ENCODE peak calls at places on chromosomes 13 and 19, in seven cellular contexts. X, R, K, A, G, O and B are unnamed samples. For H3K9me3, the result is how much of the 10 kb centered on the place peaks cover.

GRCh38 chr13:41916173-41916954 is 44.5 kb downstream of the VWA8 start:
- DNase-seq in X (no peak), G (peak), R (no peak), O (no peak), A (no peak), K (no peak), B (no peak)

GRCh38 chr19:3029070-3029923 is at the start of gene TLE2:
- DNase-seq in A (no peak), R (no peak), G (peak), X (no peak), O (no peak), K (no peak), B (no peak)

GRCh38 chr19:1251233-1251502 is 2.8 kb downstream of the MIDN start:
- DNase-seq in G (peak), O (no peak), X (no peak), K (no peak), A (peak), R (no peak), B (no peak)

GRCh38 chr13:26465514-26465913 is 92.0 kb upstream of the WASF3 start:
- DNase-seq in O (no peak), A (no peak), R (no peak), G (no peak), K (no peak), X (no peak), B (no peak)

GRCh38 chr13:79442706-79443105 is 36.7 kb upstream of the RBM26 start:
- DNase-seq in R (no peak), K (no peak), G (no peak), O (no peak), A (no peak), X (no peak), B (no peak)

GRCh38 chr19:35209646-35210045 is 18.9 kb downstream of the FAM187B start:
- DNase-seq in O (no peak), R (no peak), A (no peak), G (no peak), X (no peak), K (no peak), B (no peak)

GRCh38 chr19:29785955-29786589 is 25.7 kb upstream of the CCNE1 start:
- DNase-seq in G (no peak), R (no peak), K (no peak), X (no peak), O (no peak), A (peak), B (no peak)

GRCh38 chr13:44280461-44280860 is 93.2 kb upstream of the SERP2 start:
- DNase-seq in A (no peak), O (no peak), K (no peak), G (no peak), X (no peak), R (no peak), B (no peak)

GRCh38 chr13:42001580-42001979 is 40.7 kb upstream of the VWA8 start:
- DNase-seq in G (peak), O (no peak), R (no peak), K (no peak), A (peak), X (no peak), B (no peak)

GRCh38 chr19:12092065-12092867 is 27.7 kb downstream of the ZNF844 start:
- DNase-seq in A (no peak), R (peak), G (peak), X (peak), O (peak), K (no peak), B (peak)

GRCh38 chr19:45195764-45196163 is 17.2 kb downstream of the BLOC1S3 start:
- DNase-seq in K (no peak), R (no peak), A (no peak), O (no peak), X (no peak), G (no peak), B (no peak)

GRCh38 chr19:50315773-50316448 is 13.3 kb downstream of the KCNC3 start:
- DNase-seq in X (no peak), R (no peak), K (no peak), A (peak), G (peak), O (no peak), B (no peak)

GRCh38 chr13:28100149-28101121 is at the start of gene FLT3:
- DNase-seq in X (no peak), R (no peak), G (peak), K (no peak), A (peak), O (peak), B (no peak)

GRCh38 chr19:1746401-1747284 is 6.7 kb upstream of the ONECUT3 start:
- DNase-seq in A (peak), K (no peak), X (no peak), O (no peak), R (no peak), G (no peak), B (no peak)

GRCh38 chr13:38358703-38359102 is 9.1 kb downstream of the UFM1 start:
- DNase-seq in R (no peak), O (no peak), X (no peak), A (no peak), K (no peak), G (no peak), B (no peak)

GRCh38 chr13:30884543-30884942 is 21.5 kb upstream of the MEDAG start:
- DNase-seq in R (no peak), G (no peak), O (no peak), A (no peak), K (no peak), X (no peak), B (no peak)

GRCh38 chr13:52786747-52787146 is 47.1 kb upstream of the CNMD start:
- DNase-seq in K (no peak), A (no peak), G (no peak), R (no peak), O (no peak), X (no peak), B (no peak)

GRCh38 chr19:48999481-49000325 is 6.0 kb downstream of the RUVBL2 start:
- DNase-seq in K (peak), A (peak), O (peak), G (peak), R (no peak), X (no peak), B (peak)

GRCh38 chr19:33639034-33639681 is 17.4 kb downstream of the CHST8 start:
- DNase-seq in X (no peak), G (no peak), O (no peak), K (no peak), A (no peak), R (no peak), B (no peak)

GRCh38 chr19:12052057-12052570 is 647 bp downstream of the ZNF878 start:
- DNase-seq in K (no peak), R (no peak), G (no peak), O (no peak), A (no peak), X (no peak), B (no peak)

GRCh38 chr13:33125821-33126570 is 109.8 kb downstream of the KL start:
- DNase-seq in O (no peak), R (peak), X (peak), G (peak), A (peak), K (no peak), B (no peak)

GRCh38 chr13:38395505-38395803 is 45.8 kb downstream of the UFM1 start:
- DNase-seq in G (no peak), R (no peak), X (no peak), K (no peak), A (no peak), O (no peak), B (no peak)

GRCh38 chr19:39398297-39398864 is 7.2 kb downstream of the MED29 start:
- DNase-seq in G (no peak), A (peak), O (peak), R (no peak), X (no peak), K (no peak), B (no peak)

GRCh38 chr13:29905845-29906244 is 55.4 kb upstream of the UBL3 start:
- DNase-seq in A (peak), X (peak), O (no peak), R (no peak), G (no peak), K (no peak), B (no peak)

GRCh38 chr19:4369109-4369887 is 25.9 kb downstream of the MPND start:
- DNase-seq in K (peak), O (peak), X (peak), G (no peak), A (no peak), R (no peak), B (peak)

GRCh38 chr19:6362024-6362344 is 653 bp downstream of the CLPP start:
- DNase-seq in X (no peak), G (no peak), A (no peak), R (no peak), K (no peak), O (no peak), B (no peak)

GRCh38 chr19:35142531-35143230 is 374 bp upstream of the FXYD7 start:
- DNase-seq in O (peak), R (no peak), K (peak), A (peak), G (peak), X (no peak), B (peak)

GRCh38 chr13:113058988-113059850 is 46.4 kb upstream of the F7 start:
- DNase-seq in G (no peak), O (no peak), K (no peak), X (no peak), A (peak), R (no peak), B (no peak)

GRCh38 chr19:51994048-51994644 is 7.5 kb upstream of the ZNF350 start:
- DNase-seq in X (no peak), A (no peak), O (no peak), G (no peak), R (no peak), K (no peak), B (no peak)
- H3K9me3 ChIP-seq in X (half or more), A (half or more), O (half or more), G (under half), R (half or more), K (half or more), B (half or more)

GRCh38 chr13:95689582-95689926 is 12.6 kb downstream of the DNAJC3 start:
- DNase-seq in G (no peak), A (no peak), K (no peak), O (no peak), X (no peak), R (no peak), B (no peak)

GRCh38 chr13:95679722-95680121 is 2.8 kb downstream of the DNAJC3 start:
- DNase-seq in X (no peak), R (no peak), G (no peak), A (no peak), O (no peak), K (no peak), B (no peak)

GRCh38 chr13:95678967-95679366 is 2.0 kb downstream of the DNAJC3 start:
- DNase-seq in R (no peak), O (no peak), K (no peak), A (no peak), X (no peak), G (no peak), B (no peak)

GRCh38 chr13:95684463-95684862 is 7.5 kb downstream of the DNAJC3 start:
- DNase-seq in A (no peak), R (peak), X (no peak), O (no peak), K (no peak), G (no peak), B (no peak)
- H3K9me3 ChIP-seq in A (under half), R (under half), X (under half), O (under half), K (under half), G (under half), B (under half)

DNA sequence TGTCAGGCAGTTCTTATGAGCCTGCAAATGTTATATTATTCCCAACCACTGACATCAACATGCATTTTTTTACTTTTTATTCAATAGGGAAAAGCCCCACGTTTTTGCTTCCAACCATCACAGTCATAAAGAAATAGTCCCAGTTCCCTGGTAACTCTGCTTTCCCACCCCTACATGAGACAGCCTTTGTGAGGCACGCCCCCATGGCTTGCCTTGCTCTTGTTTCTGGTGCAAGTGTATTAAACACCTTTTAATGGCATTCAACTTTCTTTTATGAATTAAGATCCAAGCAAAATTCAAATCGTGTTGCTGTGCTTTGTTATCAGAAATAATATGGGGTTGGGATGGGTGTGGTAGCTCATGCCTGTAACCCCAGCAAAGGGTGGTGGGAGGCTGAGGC is 54.2 kb upstream of the ZNF429 start:
- DNase-seq in X (no peak), R (no peak), O (no peak), A (no peak), K (no peak), G (no peak), B (no peak)
- H3K9me3 ChIP-seq in X (under half), R (under half), O (under half), A (under half), K (under half), G (under half), B (under half)

GRCh38 chr19:56664511-56664910 is 7.0 kb downstream of the ZNF835 start:
- DNase-seq in R (no peak), X (no peak), A (no peak), K (no peak), G (no peak), O (no peak), B (no peak)

GRCh38 chr19:56660381-56661105 is 11.0 kb downstream of the ZNF835 start:
- DNase-seq in K (no peak), R (no peak), O (no peak), G (no peak), A (no peak), X (no peak), B (no peak)

GRCh38 chr19:56661248-56661647 is 10.3 kb downstream of the ZNF835 start:
- DNase-seq in G (no peak), A (no peak), K (no peak), R (no peak), X (no peak), O (no peak), B (no peak)

GRCh38 chr19:56667311-56667870 is 4.2 kb downstream of the ZNF835 start:
- DNase-seq in O (no peak), G (no peak), X (no peak), K (no peak), A (no peak), R (no peak), B (no peak)

GRCh38 chr19:56663931-56664500 is 7.5 kb downstream of the ZNF835 start:
- DNase-seq in A (no peak), K (no peak), G (no peak), O (no peak), R (no peak), X (no peak), B (no peak)
- H3K9me3 ChIP-seq in A (half or more), K (under half), G (under half), O (under half), R (under half), X (under half), B (under half)

GRCh38 chr19:19474950-19475781 is 40.2 kb downstream of the TSSK6 start:
- DNase-seq in G (no peak), R (peak), X (no peak), A (no peak), K (no peak), O (no peak), B (no peak)

GRCh38 chr19:19466201-19466600 is 49.1 kb downstream of the TSSK6 start:
- DNase-seq in X (no peak), O (no peak), K (no peak), A (no peak), R (no peak), G (no peak), B (no peak)

GRCh38 chr19:19468424-19469050 is 46.8 kb downstream of the TSSK6 start:
- DNase-seq in X (no peak), A (peak), K (no peak), O (no peak), G (no peak), R (no peak), B (no peak)

GRCh38 chr19:19471682-19472081 is 43.7 kb downstream of the TSSK6 start:
- DNase-seq in A (no peak), X (no peak), R (no peak), O (no peak), K (no peak), G (no peak), B (no peak)

GRCh38 chr19:19470579-19470978 is 44.8 kb downstream of the TSSK6 start:
- DNase-seq in R (no peak), O (no peak), A (no peak), X (no peak), G (no peak), K (no peak), B (no peak)
- H3K9me3 ChIP-seq in R (under half), O (under half), A (under half), X (under half), G (under half), K (under half), B (under half)

DNA sequence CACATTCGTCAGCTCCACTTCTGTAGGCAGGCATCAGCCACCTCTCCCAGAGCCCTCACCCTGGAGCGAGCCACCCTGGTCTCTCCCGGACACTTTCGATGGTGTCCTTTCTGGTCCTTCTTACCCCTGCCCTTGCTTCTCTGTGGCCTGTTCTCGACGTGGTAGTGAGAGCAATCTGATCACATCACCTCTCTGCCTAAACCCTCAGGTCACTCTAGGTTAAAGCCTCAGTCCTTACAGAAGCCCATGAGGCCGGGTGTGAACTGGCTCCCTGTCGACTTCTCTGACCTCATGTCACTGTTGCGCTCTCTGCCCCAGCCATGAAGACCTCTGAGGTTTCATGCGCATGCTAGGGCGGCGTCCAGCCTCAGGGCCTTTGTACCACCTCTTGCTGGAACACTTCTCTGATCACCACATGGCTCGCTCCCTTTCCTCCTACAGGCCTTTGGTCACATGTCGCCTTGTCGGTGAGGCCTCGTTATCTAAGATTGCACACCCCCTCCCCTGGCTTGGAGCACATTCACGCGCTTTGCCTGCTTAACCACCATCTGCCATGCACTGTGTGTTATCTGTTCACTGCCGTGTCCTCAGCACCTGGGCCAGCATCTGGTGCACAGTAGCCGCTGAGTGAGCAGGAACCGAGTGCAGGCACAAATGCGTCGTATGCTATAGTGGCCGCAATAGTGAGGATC is 101.5 kb downstream of the DPF1 start:
- DNase-seq in O (no peak), A (no peak), X (no peak), K (no peak), G (no peak), R (no peak), B (no peak)
- H3K9me3 ChIP-seq in O (under half), A (under half), X (under half), K (under half), G (under half), R (under half), B (under half)

GRCh38 chr19:9456018-9456689 is 20.8 kb upstream of the ZNF266 start:
- DNase-seq in A (no peak), X (no peak), G (no peak), O (no peak), R (no peak), K (no peak), B (no peak)

GRCh38 chr19:9453953-9454352 is 18.6 kb upstream of the ZNF266 start:
- DNase-seq in X (no peak), G (no peak), K (no peak), A (no peak), O (no peak), R (no peak), B (no peak)
- H3K9me3 ChIP-seq in X (half or more), G (under half), K (under half), A (under half), O (under half), R (half or more), B (under half)

DNA sequence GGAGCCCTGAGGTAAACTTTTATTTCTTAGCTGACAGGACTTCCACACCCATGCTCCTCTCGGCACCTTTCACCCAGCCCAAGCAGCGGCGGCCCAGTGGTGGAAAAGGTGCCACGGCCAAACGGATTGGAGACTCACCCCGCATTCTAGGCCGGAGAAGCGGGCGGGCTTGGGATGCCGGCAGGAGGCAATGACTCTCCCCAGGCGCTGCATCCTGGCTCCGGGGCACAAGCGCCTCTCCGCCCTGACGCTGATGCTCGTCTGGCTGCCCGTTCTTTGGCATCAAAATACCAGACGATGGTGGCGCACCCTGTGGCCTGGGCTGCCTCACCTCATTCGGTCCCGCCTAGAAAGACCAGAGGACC is 6.7 kb upstream of the ZNF606 start:
- DNase-seq in K (no peak), X (no peak), O (no peak), R (no peak), A (no peak), G (no peak), B (no peak)
- H3K9me3 ChIP-seq in K (under half), X (half or more), O (half or more), R (under half), A (half or more), G (under half), B (under half)

DNA sequence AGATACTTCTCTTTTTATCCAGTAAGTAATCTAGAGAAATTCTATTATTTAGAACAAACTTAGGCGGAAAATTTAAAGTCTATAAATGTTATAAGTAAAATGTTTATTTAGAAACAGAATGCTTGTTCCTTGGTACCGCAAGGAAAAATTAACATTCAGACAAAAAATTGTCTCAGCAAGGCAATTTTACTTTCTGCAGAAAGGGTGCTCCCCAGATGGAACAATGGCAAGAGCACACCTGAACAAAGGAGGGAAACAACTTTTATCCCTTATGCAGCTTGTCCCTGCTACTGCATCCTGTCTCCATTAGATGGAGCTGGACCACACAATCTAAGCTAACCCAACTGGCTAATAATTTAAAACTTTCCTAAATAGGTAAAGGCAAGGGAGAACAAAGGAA is 6.5 kb upstream of the ZNF708 start:
- DNase-seq in K (no peak), G (no peak), O (no peak), R (no peak), A (no peak), X (no peak), B (no peak)
- H3K9me3 ChIP-seq in K (under half), G (under half), O (under half), R (half or more), A (under half), X (under half), B (under half)